ENCODE peak calls at places on chromosomes 11 and 22, in six cellular contexts. Y is H1, X is HCT116, W is transverse colon, G is sigmoid colon, I is SK-N-SH. C is an unnamed sample. For H3K4me1 and H3K9me3, the result is how much of the 10 kb centered on the place peaks cover.

GRCh38 chr22:46934746-46935491 is 172.5 kb downstream of the TBC1D22A start:
- DNase-seq in Y (no peak), X (peak), W (peak), I (no peak), G (no peak), C (no peak)

GRCh38 chr11:11998091-11998781 is 10.2 kb downstream of the DKK3 start:
- DNase-seq in G (no peak), W (no peak), I (no peak), Y (no peak), X (no peak), C (peak)

GRCh38 chr11:126416542-126417090 is 61.1 kb downstream of the ST3GAL4 start:
- DNase-seq in X (no peak), G (peak), I (peak), W (peak), Y (no peak), C (no peak)

GRCh38 chr11:68454767-68455166 is 5.8 kb upstream of the PPP6R3 start:
- DNase-seq in Y (no peak), G (no peak), I (no peak), W (no peak), X (no peak), C (no peak)

GRCh38 chr11:129331871-129332274 is 43.8 kb upstream of the BARX2 start:
- DNase-seq in X (peak), Y (peak), I (peak), W (peak), G (peak), C (no peak)

GRCh38 chr11:7348432-7349298 is 97.0 kb downstream of the SYT9 start:
- DNase-seq in Y (no peak), G (no peak), W (no peak), X (no peak), I (peak), C (no peak)

GRCh38 chr11:103906291-103906850 is 130.1 kb upstream of the DDI1 start:
- DNase-seq in I (no peak), W (no peak), Y (no peak), G (no peak), X (no peak), C (no peak)

GRCh38 chr11:13207665-13208594 is 69.7 kb upstream of the BMAL1 start:
- DNase-seq in G (no peak), X (no peak), Y (no peak), I (no peak), W (peak), C (no peak)

GRCh38 chr22:38017272-38017920 is 33.0 kb upstream of the SOX10 start:
- DNase-seq in G (peak), W (peak), I (no peak), X (no peak), Y (no peak), C (no peak)

GRCh38 chr11:45994421-45995341 is 72.2 kb downstream of the LARGE2 start:
- DNase-seq in G (no peak), Y (no peak), I (peak), X (no peak), W (no peak), C (no peak)

GRCh38 chr11:30916764-30917163 is 330.6 kb upstream of the MPPED2 start:
- DNase-seq in X (no peak), Y (no peak), W (no peak), I (no peak), G (no peak), C (no peak)

GRCh38 chr11:73182824-73183321 is 35.2 kb upstream of the P2RY2 start:
- DNase-seq in I (no peak), G (peak), Y (no peak), X (no peak), W (peak), C (no peak)

GRCh38 chr11:12189543-12190235 is 79.3 kb downstream of the MICAL2 start:
- DNase-seq in I (no peak), G (no peak), X (no peak), Y (no peak), W (no peak), C (no peak)

GRCh38 chr11:5423131-5423530 is 1.2 kb downstream of the OR51Q1 start:
- DNase-seq in X (no peak), Y (no peak), W (no peak), G (no peak), I (no peak), C (no peak)

GRCh38 chr11:128481135-128481534 is 106.2 kb downstream of the ETS1 start:
- DNase-seq in I (no peak), W (no peak), X (no peak), Y (no peak), G (no peak), C (no peak)

GRCh38 chr11:74004046-74004693 is 4.7 kb downstream of the UCP3 start:
- DNase-seq in Y (no peak), G (peak), I (no peak), W (no peak), X (no peak), C (no peak)

GRCh38 chr11:68146010-68146540 is 24.9 kb upstream of the CHKA start:
- DNase-seq in I (peak), X (no peak), Y (no peak), G (peak), W (peak), C (no peak)

GRCh38 chr11:63795066-63795465 is 18.2 kb upstream of the SPINDOC start:
- DNase-seq in X (no peak), Y (no peak), I (no peak), W (no peak), G (no peak), C (no peak)

GRCh38 chr11:125494987-125495725 is 909 bp downstream of the FEZ1 start:
- DNase-seq in I (peak), X (no peak), W (no peak), G (peak), Y (no peak), C (no peak)

GRCh38 chr22:39649500-39650089 is 79.0 kb downstream of the CACNA1I start:
- DNase-seq in X (no peak), Y (no peak), I (no peak), W (no peak), G (no peak), C (no peak)

GRCh38 chr11:10493041-10493663 is 38.1 kb downstream of the AMPD3 start:
- DNase-seq in G (no peak), Y (no peak), I (no peak), W (no peak), X (no peak), C (peak)

GRCh38 chr22:45552017-45552411 is 49.3 kb downstream of the FBLN1 start:
- DNase-seq in I (no peak), Y (no peak), X (no peak), W (no peak), G (no peak), C (no peak)

GRCh38 chr11:126354631-126355323 is 709 bp upstream of the ST3GAL4 start:
- DNase-seq in W (no peak), I (no peak), G (peak), X (no peak), Y (no peak), C (no peak)

GRCh38 chr11:110837535-110838127 is 125.4 kb upstream of the ARHGAP20 start:
- DNase-seq in W (no peak), X (no peak), I (no peak), Y (no peak), G (no peak), C (no peak)

GRCh38 chr22:49667236-49667635 is 160.4 kb downstream of the BRD1 start:
- DNase-seq in Y (no peak), I (no peak), W (peak), G (peak), X (no peak), C (no peak)

GRCh38 chr22:29011200-29011867 is 50.3 kb downstream of the C22orf31 start:
- DNase-seq in W (peak), X (no peak), G (no peak), Y (no peak), I (no peak), C (no peak)

GRCh38 chr22:29947410-29948387 is 64.7 kb downstream of the MTMR3 start:
- DNase-seq in G (no peak), Y (no peak), X (no peak), I (peak), W (no peak), C (no peak)

GRCh38 chr11:102346456-102346747 is 612 bp upstream of the BIRC2 start:
- DNase-seq in W (no peak), G (no peak), X (no peak), I (no peak), Y (no peak), C (no peak)

GRCh38 chr11:47249378-47249715 is 733 bp upstream of the ACP2 start:
- DNase-seq in G (no peak), Y (no peak), X (no peak), I (no peak), W (no peak), C (no peak)

GRCh38 chr11:9459573-9460321 is 1.1 kb upstream of the ZNF143 start:
- DNase-seq in Y (no peak), X (peak), I (peak), W (peak), G (no peak), C (peak)

GRCh38 chr22:27125539-27125938 is 468.2 kb downstream of the MIAT start:
- DNase-seq in I (no peak), W (no peak), Y (no peak), X (no peak), G (no peak), C (no peak)

GRCh38 chr22:39207141-39208012 is 37.4 kb downstream of the PDGFB start:
- DNase-seq in G (peak), I (no peak), W (peak), X (no peak), Y (no peak), C (no peak)

GRCh38 chr11:73426184-73426845 is 50.1 kb downstream of the RELT start:
- DNase-seq in X (no peak), I (no peak), Y (no peak), G (no peak), W (no peak), C (no peak)

GRCh38 chr11:82759649-82760048 is 26.0 kb upstream of the FAM181B start:
- DNase-seq in Y (no peak), G (no peak), W (no peak), I (no peak), X (no peak), C (no peak)

GRCh38 chr22:37675930-37676571 is 615 bp downstream of the LGALS1 start:
- DNase-seq in G (peak), I (peak), X (no peak), W (peak), Y (no peak), C (no peak)

GRCh38 chr11:69666752-69667536 is 8.2 kb downstream of the LTO1 start:
- DNase-seq in I (peak), X (no peak), Y (no peak), G (peak), W (no peak), C (no peak)

GRCh38 chr11:69669486-69669885 is 5.7 kb downstream of the LTO1 start:
- DNase-seq in W (no peak), X (no peak), I (peak), Y (no peak), G (peak), C (no peak)

GRCh38 chr11:69665669-69666068 is 9.5 kb downstream of the LTO1 start:
- DNase-seq in Y (no peak), I (no peak), G (peak), W (no peak), X (no peak), C (no peak)

GRCh38 chr11:69666261-69666660 is 8.9 kb downstream of the LTO1 start:
- DNase-seq in I (peak), G (peak), W (no peak), Y (no peak), X (no peak), C (no peak)

DNA sequence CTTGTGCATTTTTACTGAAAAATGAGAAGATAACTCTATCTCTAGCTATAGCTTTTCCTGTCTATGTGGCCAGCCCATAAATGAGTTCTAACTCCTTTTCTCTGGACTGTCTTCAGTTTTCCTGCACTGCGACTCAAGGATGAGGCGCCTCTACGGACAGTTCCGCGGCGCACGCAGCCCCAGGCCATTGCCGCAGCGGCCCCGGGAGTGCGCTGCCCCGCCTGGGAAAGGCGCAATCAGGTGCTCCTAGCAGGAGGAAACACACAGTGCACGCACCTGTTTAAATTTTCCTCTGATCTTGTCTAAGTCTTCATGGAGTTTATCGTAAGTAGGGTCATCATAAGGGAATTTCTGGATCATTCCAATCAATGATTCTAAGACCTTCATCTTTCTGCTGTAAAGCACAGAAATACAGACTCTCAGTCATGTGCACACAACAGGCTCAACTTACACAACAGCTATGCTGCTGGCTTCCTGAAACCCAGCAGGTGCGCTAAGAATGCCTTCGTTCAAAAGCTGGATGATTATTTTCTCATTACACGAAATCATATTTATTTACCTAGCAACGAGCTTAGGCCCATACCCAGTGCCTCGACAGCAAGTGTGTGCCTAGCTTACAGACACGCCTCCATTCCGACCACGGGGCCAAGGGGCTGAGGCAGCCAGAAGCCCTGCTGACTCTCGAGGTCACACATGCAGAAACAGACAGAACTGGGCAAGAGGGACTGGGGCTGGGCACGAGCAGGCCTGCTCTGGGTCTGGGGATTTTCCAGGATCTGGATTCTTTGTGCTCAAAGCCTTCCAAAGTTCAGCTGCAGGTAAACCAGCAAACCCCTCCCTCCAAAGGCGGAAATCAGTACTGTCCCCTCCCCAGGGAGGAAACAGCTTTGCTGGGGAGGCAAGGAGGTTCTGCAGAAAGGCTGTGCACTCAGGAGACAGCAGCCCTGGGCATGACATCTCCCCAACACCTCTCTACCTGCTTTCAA is 7.2 kb downstream of the LTO1 start:
- DNase-seq in W (no peak), Y (no peak), X (no peak), I (peak), G (peak), C (no peak)
- TF ChIP-seq POLR2AphosphoS5 in W (no peak), Y (no peak), X (no peak), I (no peak), G (no peak), C (no peak)

GRCh38 chr11:57641426-57641825 is 8.3 kb downstream of the YPEL4 start:
- DNase-seq in W (no peak), G (no peak), Y (no peak), I (peak), X (no peak), C (no peak)
- H3K4me1 ChIP-seq in W (under half), G (under half), Y (under half), I (under half), X (under half), C (half or more)

GRCh38 chr11:596374-596773 is 19.4 kb downstream of the IRF7 start:
- DNase-seq in G (no peak), X (no peak), I (no peak), W (no peak), Y (no peak), C (no peak)

GRCh38 chr11:595400-595799 is 19.1 kb downstream of the PHRF1 start:
- DNase-seq in W (no peak), Y (no peak), I (no peak), G (no peak), X (no peak), C (no peak)

GRCh38 chr11:593347-593746 is 17.1 kb downstream of the PHRF1 start:
- DNase-seq in G (no peak), I (no peak), W (no peak), Y (no peak), X (no peak), C (no peak)

GRCh38 chr11:598005-598680 is 17.6 kb downstream of the IRF7 start:
- DNase-seq in W (no peak), X (no peak), Y (no peak), I (no peak), G (no peak), C (no peak)

DNA sequence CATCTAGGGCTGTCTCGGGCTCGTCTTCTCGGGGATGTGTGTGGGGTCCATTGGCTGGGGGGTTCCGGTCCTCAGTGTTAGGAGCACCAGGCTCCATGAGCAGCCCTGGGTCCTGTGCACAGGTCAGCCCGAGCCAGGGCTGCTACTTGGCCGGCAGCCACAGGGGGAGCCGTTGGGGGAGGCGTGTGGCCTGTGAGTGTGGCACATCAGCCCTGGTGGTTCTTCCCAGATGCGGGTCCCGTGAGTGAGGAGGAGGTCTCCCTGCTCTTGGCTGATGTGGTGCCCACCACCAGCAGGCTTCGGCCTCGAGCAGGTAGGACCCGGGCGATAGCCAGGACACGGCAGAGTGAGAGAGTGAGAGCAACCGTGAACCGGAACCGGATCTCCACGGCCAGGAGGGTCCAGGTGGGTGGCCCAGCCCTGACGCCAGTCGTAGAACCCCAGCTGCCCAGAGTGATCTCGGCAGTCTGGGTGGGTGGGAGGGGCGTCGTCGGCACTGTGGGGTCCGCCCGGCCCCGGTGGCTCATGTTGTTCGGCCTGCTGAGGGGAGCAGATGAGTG is 18.5 kb downstream of the IRF7 start:
- DNase-seq in Y (no peak), W (no peak), I (peak), G (no peak), X (no peak), C (no peak)
- H3K9me3 ChIP-seq in Y (under half), W (under half), I (under half), G (under half), X (under half), C (under half)

GRCh38 chr11:2762031-2762380 is 62.2 kb upstream of the KCNQ1OT1 start:
- DNase-seq in I (no peak), G (peak), W (no peak), X (no peak), Y (no peak), C (peak)

GRCh38 chr11:2762451-2762850 is 62.7 kb upstream of the KCNQ1OT1 start:
- DNase-seq in X (no peak), W (no peak), Y (no peak), I (no peak), G (no peak), C (peak)

GRCh38 chr11:2760196-2760871 is 60.5 kb upstream of the KCNQ1OT1 start:
- DNase-seq in G (peak), X (no peak), I (no peak), Y (no peak), W (peak), C (peak)

GRCh38 chr11:2759228-2760195 is 59.7 kb upstream of the KCNQ1OT1 start:
- DNase-seq in G (peak), I (no peak), Y (no peak), X (no peak), W (peak), C (no peak)

DNA sequence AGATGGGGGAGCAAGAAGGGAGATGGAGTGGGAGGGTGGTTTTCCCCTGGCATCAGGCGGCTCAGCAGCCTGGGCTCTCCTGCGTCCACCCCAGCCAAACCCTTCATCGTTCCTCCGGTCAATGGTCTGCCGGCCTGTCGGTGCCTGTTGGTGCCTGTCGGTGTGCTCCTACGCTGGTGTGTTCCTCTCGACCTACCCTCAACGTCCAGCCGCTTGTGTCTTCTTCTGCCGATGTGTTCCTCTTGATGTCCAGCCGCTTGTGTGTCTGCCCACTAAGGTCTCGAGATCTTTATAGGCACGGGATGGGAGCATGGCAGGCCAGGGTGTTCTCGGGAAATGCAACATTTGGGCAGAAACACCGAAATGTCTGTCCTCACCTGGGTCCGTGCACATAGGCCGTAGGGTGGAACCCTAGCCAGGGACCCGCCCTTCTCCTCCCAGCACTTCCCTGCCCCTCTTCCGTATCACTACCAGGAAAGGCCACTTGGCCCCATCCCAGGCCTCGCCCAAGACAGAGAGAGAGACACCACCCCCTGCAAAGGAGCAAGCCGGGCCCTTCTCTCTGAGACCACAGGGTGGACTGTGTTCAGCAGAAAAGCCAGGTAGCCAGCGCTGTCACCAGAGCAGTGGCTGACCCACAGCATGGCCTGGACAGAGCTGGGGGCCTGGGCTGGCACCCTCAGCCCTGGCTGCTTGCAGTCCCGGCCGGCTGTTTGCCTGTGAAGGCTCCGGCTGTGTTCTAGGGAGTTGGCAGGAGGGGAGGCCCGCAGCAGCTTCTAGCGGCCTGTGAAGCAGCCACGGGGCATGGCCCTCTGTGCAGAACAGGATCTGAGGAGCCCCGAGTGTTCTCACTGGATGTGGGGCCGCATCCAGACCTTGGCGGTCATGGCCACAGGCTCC is 61.6 kb upstream of the KCNQ1OT1 start:
- DNase-seq in X (no peak), G (peak), W (peak), I (no peak), Y (no peak), C (peak)
- TF ChIP-seq POLR2AphosphoS5 in X (no peak), G (no peak), W (no peak), I (no peak), Y (no peak), C (no peak)

DNA sequence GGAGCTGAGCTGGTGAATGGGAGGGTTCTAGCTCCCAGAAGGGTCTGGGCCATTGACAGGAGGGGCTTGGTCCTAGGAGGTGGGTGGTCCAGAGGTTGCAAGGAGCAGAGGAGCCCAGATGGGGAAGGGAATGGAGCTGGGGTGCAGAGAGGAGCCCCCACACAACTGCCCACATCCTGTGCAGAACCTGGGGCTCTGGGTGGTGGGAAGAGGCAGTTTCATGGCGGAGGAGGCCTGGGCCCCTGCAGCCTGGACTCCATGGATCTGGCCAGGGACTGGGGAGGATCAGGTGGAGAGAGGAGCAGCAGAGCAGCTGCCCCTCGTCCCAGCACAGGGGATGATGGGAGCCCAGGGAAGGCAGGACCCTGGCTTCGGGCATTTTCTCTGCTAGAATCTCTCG is 963 bp upstream of the ADORA2A start:
- DNase-seq in I (no peak), X (no peak), Y (no peak), W (no peak), G (no peak), C (no peak)
- H3K4me1 ChIP-seq in I (half or more), X (under half), Y (under half), W (under half), G (under half), C (under half)

C was measured in vagina.